ENCODE peak calls at places on chromosomes 13 and 19, in seven cellular contexts. I is right atrium auricular region; V is stimulated activated CD8-positive, alpha-beta memory T cell treated with anti-CD3 and anti-CD28 coated beads, Interleukin-4, amount 100 ng/mL, for 4 hours; U is HL-60; Z is IMR-90; B is LHCN-M2; O is posterior cingulate gyrus. N is an unnamed sample.

GRCh38 chr19:34323433-34324204 is 41.4 kb upstream of the GPI start:
- DNase-seq in I (no peak), V (no peak), U (no peak), Z (no peak), B (no peak), O (no peak), N (no peak)

GRCh38 chr19:55340144-55340783 is 588 bp downstream of the KMT5C start:
- DNase-seq in I (no peak), V (no peak), U (no peak), Z (no peak), B (no peak), O (no peak), N (no peak)

GRCh38 chr19:46639356-46640061 is 3.5 kb upstream of the GNG8 start:
- DNase-seq in I (no peak), V (no peak), U (peak), Z (peak), B (no peak), O (no peak), N (no peak)

GRCh38 chr19:2636897-2637683 is 65.4 kb downstream of the GNG7 start:
- DNase-seq in I (no peak), V (peak), U (peak), Z (peak), B (peak), O (peak), N (peak)

GRCh38 chr19:31969955-31970545 is 375.4 kb upstream of the ZNF507 start:
- DNase-seq in I (no peak), V (no peak), U (no peak), Z (no peak), B (no peak), O (no peak), N (no peak)

GRCh38 chr19:8638078-8638619 is 7.7 kb downstream of the NFILZ start:
- DNase-seq in I (no peak), V (no peak), U (peak), Z (peak), B (no peak), O (peak), N (no peak)

GRCh38 chr19:43464089-43464775 is 1.2 kb downstream of the LYPD3 start:
- DNase-seq in I (no peak), V (peak), U (no peak), Z (no peak), B (no peak), O (peak), N (peak)

GRCh38 chr19:2371656-2372055 is 11.6 kb downstream of the TMPRSS9 start:
- DNase-seq in I (no peak), V (no peak), U (no peak), Z (peak), B (peak), O (no peak), N (no peak)

GRCh38 chr13:109783447-109783814 is 3.0 kb downstream of the IRS2 start:
- DNase-seq in I (no peak), V (no peak), U (no peak), Z (no peak), B (no peak), O (no peak), N (no peak)

GRCh38 chr19:13099073-13099999 is 3.3 kb downstream of the LYL1 start:
- DNase-seq in I (no peak), V (peak), U (peak), Z (no peak), B (no peak), O (no peak), N (no peak)

GRCh38 chr19:16096281-16096855 is 15.3 kb upstream of the RAB8A start:
- DNase-seq in I (no peak), V (no peak), U (no peak), Z (no peak), B (no peak), O (no peak), N (no peak)

GRCh38 chr13:30479154-30479553 is 13.4 kb upstream of the HMGB1 start:
- DNase-seq in I (no peak), V (no peak), U (no peak), Z (no peak), B (no peak), O (no peak), N (no peak)

GRCh38 chr13:83824120-83824519 is 58.2 kb downstream of the SLITRK1 start:
- DNase-seq in I (no peak), V (no peak), U (no peak), Z (no peak), B (no peak), O (no peak), N (no peak)

GRCh38 chr13:24619302-24619701 is 60.9 kb upstream of the ATP12A start:
- DNase-seq in I (no peak), V (no peak), U (peak), Z (no peak), B (no peak), O (no peak), N (no peak)

GRCh38 chr13:113559061-113559460 is 25.5 kb upstream of the TFDP1 start:
- DNase-seq in I (peak), V (no peak), U (no peak), Z (no peak), B (no peak), O (no peak), N (no peak)

GRCh38 chr19:13463296-13463695 is 43.0 kb downstream of the CACNA1A start:
- DNase-seq in I (no peak), V (no peak), U (peak), Z (peak), B (peak), O (no peak), N (no peak)

N was measured in frontal cortex.